ENCODE peak calls at places on chromosomes 7 and 10, in nine cellular contexts. M is suprapubic skin, O is fibroblast of lung, X is cardiac fibroblast, P is kidney epithelial cell, B is Calu3, D is esophagus muscularis mucosa, F is cardiac muscle cell, U is fibroblast of mammary gland. J is an unnamed sample.

GRCh38 chr7:39606941-39607340 is 16.4 kb upstream of the RALA start:
- DNase-seq in O (no peak), U (no peak), M (no peak), B (no peak), X (no peak), F (no peak), D (no peak), P (no peak), J (no peak)

GRCh38 chr7:19522486-19522885 is 186.4 kb downstream of the POLR1F start:
- DNase-seq in P (peak), O (peak), D (no peak), X (peak), F (no peak), B (no peak), U (peak), M (no peak), J (peak)

GRCh38 chr10:61970182-61971015 is 68.9 kb downstream of the ARID5B start:
- DNase-seq in B (no peak), F (no peak), X (peak), D (no peak), O (peak), P (no peak), M (no peak), U (peak), J (peak)

GRCh38 chr10:810351-810846 is 120.9 kb upstream of the DIP2C start:
- DNase-seq in B (no peak), U (peak), O (peak), P (no peak), X (peak), M (no peak), F (peak), D (no peak), J (no peak)

GRCh38 chr10:128540806-128541739 is 414.9 kb upstream of the MKI67 start:
- DNase-seq in D (no peak), P (no peak), O (no peak), F (peak), B (no peak), X (peak), M (no peak), U (peak), J (no peak)

GRCh38 chr7:89607797-89608196 is 546.5 kb upstream of the STEAP1 start:
- DNase-seq in M (no peak), U (no peak), X (no peak), O (no peak), B (no peak), F (no peak), P (no peak), D (no peak), J (no peak)

GRCh38 chr10:100970076-100970913 is 991 bp downstream of the SEMA4G start:
- DNase-seq in F (no peak), B (peak), P (no peak), O (no peak), X (no peak), D (peak), M (peak), U (no peak), J (no peak)

GRCh38 chr7:6367701-6368211 is 80.0 kb downstream of the DAGLB start:
- DNase-seq in U (peak), O (peak), X (peak), F (no peak), D (no peak), P (no peak), M (no peak), B (no peak), J (no peak)

GRCh38 chr7:76072243-76073148 is 24.6 kb downstream of the MDH2 start:
- DNase-seq in B (no peak), O (no peak), D (no peak), U (no peak), F (no peak), X (no peak), P (no peak), M (no peak), J (no peak)

GRCh38 chr10:79310911-79311573 is 36.2 kb upstream of the PPIF start:
- DNase-seq in U (no peak), P (no peak), M (no peak), D (no peak), B (no peak), X (no peak), O (no peak), F (no peak), J (no peak)

GRCh38 chr7:51077951-51078350 is 238.7 kb downstream of the COBL start:
- DNase-seq in O (no peak), X (no peak), D (peak), P (no peak), F (no peak), B (no peak), M (no peak), U (peak), J (no peak)

GRCh38 chr7:52897708-52898107 is 137.7 kb upstream of the POM121L12 start:
- DNase-seq in D (no peak), B (no peak), M (no peak), P (no peak), X (no peak), F (no peak), U (no peak), O (no peak), J (peak)

GRCh38 chr10:132634241-132634946 is 96.8 kb downstream of the INPP5A start:
- DNase-seq in M (peak), X (no peak), P (no peak), B (no peak), U (no peak), D (no peak), O (no peak), F (no peak), J (no peak)

GRCh38 chr7:101367676-101368075 is 5.0 kb downstream of the COL26A1 start:
- DNase-seq in M (no peak), B (no peak), O (no peak), F (no peak), P (no peak), D (no peak), X (no peak), U (no peak), J (no peak)

GRCh38 chr7:101363196-101363733 is 590 bp downstream of the COL26A1 start:
- DNase-seq in X (no peak), P (no peak), O (no peak), B (no peak), U (no peak), F (no peak), D (no peak), M (no peak), J (no peak)

GRCh38 chr7:101365956-101366355 is 3.3 kb downstream of the COL26A1 start:
- DNase-seq in M (no peak), X (no peak), O (no peak), U (no peak), B (no peak), D (no peak), P (no peak), F (no peak), J (no peak)

GRCh38 chr7:101362334-101363195 is at the start of gene COL26A1:
- DNase-seq in X (peak), U (no peak), B (peak), P (no peak), M (no peak), F (peak), O (peak), D (no peak), J (no peak)

DNA sequence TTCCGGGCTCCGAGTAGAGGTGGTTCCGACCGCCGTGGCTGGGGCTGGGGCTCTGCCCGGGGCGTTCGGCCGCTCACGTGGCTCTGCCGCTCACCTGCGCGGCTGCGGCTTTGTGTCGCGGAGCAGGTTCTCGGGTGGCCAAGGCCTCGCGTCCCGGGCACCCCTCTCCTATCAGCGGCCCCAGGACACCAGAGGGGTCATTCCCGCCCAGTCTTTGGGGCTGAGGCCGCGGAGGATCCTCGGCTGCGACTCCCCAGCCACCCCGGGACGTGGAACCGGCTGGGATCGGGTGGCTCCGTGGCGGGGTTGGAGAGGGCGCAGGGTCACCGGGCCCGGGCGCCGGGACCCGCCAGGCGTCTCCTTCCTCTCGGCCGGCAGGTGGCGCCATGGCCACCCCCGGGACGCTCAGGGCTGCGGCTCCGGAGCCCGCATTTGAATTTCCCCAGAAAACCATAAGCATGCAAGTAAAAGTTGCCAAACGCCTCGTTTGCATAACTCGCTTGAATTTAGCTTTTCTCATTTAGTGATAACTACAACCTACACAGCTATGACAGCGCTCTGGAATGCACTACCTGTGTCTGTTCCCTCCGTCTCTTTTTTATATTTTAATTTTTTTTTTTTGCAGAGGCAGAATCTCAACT is 1.2 kb downstream of the COL26A1 start:
- DNase-seq in D (no peak), P (no peak), F (peak), M (peak), X (peak), U (peak), B (peak), O (peak), J (peak)
- TF ChIP-seq CTCF in D (peak), P (peak), F (peak), M (peak), X (peak), U (peak), B (peak), O (peak), J (peak)

GRCh38 chr10:104642311-104643022 is 1.4 kb downstream of the SORCS3 start:
- DNase-seq in M (no peak), P (no peak), B (no peak), X (no peak), U (peak), F (peak), D (peak), O (no peak), J (peak)
- TF ChIP-seq CTCF in M (no peak), P (peak), B (no peak), X (no peak), U (peak), F (peak), D (peak), O (peak), J (peak)

GRCh38 chr7:106017657-106018056 is 54.6 kb downstream of the CDHR3 start:
- DNase-seq in X (no peak), U (no peak), M (no peak), O (no peak), D (no peak), F (no peak), P (no peak), B (no peak), J (no peak)
- TF ChIP-seq CTCF in X (no peak), U (no peak), M (no peak), O (no peak), D (no peak), F (no peak), P (no peak), B (no peak), J (no peak)

GRCh38 chr10:46547331-46547880 is 9.1 kb downstream of the GPRIN2 start:
- DNase-seq in U (no peak), X (no peak), B (peak), M (peak), F (no peak), P (no peak), D (no peak), O (no peak), J (no peak)

GRCh38 chr10:46546591-46547330 is 9.7 kb downstream of the GPRIN2 start:
- DNase-seq in P (no peak), X (no peak), U (no peak), B (peak), M (peak), D (no peak), F (no peak), O (no peak), J (no peak)

GRCh38 chr10:46543379-46544014 is 13.0 kb downstream of the GPRIN2 start:
- DNase-seq in P (no peak), X (no peak), F (no peak), O (no peak), B (peak), U (no peak), M (peak), D (no peak), J (no peak)

GRCh38 chr10:46545861-46546590 is 10.4 kb downstream of the GPRIN2 start:
- DNase-seq in M (peak), U (no peak), X (no peak), O (no peak), F (no peak), P (no peak), D (no peak), B (peak), J (no peak)

DNA sequence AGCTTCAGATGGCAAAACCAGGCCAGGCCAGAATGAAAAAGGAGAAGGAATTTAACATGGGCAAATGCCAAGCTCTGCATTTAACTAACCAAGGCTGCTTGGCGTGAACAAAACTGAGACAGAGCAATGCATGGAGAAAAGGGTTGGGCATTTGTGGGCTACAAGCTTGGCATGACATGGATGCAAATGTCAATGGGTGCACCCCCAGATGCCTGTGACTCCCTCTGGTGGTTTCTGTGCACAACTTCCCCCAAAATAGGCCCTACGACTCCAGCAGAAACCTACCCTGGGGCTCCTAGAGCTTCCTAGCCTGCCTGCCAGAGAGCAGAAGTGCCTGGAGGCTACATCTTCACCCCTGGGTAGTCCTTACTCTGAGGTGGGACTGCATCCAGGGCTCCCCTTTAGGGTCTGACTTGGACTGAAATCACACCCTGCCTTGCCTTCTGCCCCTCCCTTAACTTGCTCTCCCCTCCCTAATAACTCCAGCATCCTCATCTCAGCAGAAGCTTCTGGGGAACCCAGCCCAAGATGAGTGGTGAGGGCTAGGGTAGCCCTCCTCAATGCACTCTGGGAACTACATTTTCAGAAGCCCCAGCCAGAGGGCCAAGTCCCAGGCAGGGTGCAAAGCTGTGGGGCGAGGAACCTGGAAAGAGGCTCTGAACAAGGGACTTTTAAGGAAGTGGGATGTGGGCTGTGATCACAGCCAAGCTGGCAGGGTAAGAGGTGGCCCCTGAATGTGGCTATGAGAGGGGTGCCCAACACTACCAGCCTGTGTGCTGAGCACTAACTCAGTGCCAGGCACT is 11.3 kb downstream of the GPRIN2 start:
- DNase-seq in X (peak), U (no peak), M (peak), B (peak), F (no peak), P (no peak), D (no peak), O (no peak), J (no peak)
- TF ChIP-seq CTCF in X (peak), U (peak), M (peak), B (peak), F (peak), P (peak), D (peak), O (peak), J (peak)

GRCh38 chr10:52950578-52950977 is 178.0 kb upstream of the MBL2 start:
- DNase-seq in D (no peak), O (no peak), X (no peak), B (no peak), F (no peak), P (no peak), M (no peak), U (no peak), J (no peak)

GRCh38 chr10:52949899-52950298 is 177.3 kb upstream of the MBL2 start:
- DNase-seq in D (no peak), U (no peak), P (no peak), F (peak), M (no peak), X (no peak), B (peak), O (no peak), J (no peak)

GRCh38 chr10:52952391-52953079 is 180.0 kb upstream of the MBL2 start:
- DNase-seq in P (no peak), U (no peak), O (peak), B (no peak), F (no peak), X (peak), M (no peak), D (no peak), J (no peak)

GRCh38 chr10:52954407-52954806 is 181.8 kb upstream of the MBL2 start:
- DNase-seq in D (no peak), P (no peak), B (no peak), O (no peak), F (no peak), X (no peak), M (no peak), U (no peak), J (no peak)

DNA sequence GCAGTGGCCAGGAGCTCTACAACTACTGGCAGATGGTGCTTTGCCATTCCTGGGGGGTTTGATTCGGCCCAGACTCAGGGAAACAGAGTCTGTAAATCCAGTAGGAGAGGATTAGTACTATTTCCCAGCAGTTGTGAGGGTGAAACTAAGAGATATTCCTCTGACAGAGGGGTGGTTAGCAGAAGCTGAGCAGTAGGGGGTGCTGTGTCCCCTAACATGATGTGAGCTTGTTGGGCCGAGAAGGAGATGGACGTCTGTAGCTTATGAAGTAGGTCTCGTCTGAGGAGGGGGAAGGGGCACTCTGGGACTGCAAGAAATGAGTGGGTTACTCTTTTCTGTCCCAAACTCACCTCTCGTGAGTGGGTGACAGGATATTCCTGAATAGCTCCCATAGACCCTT is 179.2 kb upstream of the MBL2 start:
- DNase-seq in F (peak), B (peak), M (no peak), U (peak), O (peak), D (no peak), X (peak), P (no peak), J (no peak)
- TF ChIP-seq CTCF in F (peak), B (peak), M (no peak), U (peak), O (no peak), D (no peak), X (peak), P (peak), J (peak)

GRCh38 chr10:18423058-18423637 is 228.2 kb downstream of the NSUN6 start:
- DNase-seq in M (no peak), F (no peak), U (no peak), X (no peak), O (no peak), D (no peak), P (no peak), B (no peak), J (no peak)
- TF ChIP-seq CTCF in M (no peak), F (no peak), U (no peak), X (no peak), O (no peak), D (no peak), P (no peak), B (no peak), J (no peak)

DNA sequence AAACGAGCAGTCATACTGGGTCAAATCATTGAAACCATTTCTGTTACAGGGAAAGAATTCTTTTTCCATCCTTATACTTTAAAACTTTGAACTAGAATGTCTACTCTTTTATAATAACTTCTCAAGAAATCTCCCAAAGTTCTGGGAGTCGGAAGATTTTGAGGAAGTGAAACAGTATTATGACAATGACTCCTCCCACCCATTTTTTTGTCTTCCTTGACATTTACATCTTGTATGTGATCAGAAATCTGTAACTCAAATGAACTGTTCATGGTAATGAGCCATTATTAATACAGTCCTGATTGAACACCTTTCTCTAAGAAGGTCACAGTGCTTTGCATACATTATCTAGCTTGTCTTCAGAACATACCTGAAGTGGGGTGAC is 227.4 kb downstream of the CELF2 start:
- DNase-seq in X (no peak), M (no peak), U (no peak), F (no peak), D (no peak), O (no peak), B (no peak), P (no peak), J (no peak)
- TF ChIP-seq CTCF in X (no peak), M (no peak), U (no peak), F (no peak), D (no peak), O (no peak), B (no peak), P (no peak), J (no peak)